ENCODE peak calls at places on chromosomes 5 and 9, in four cellular contexts. V, S, D and M are unnamed samples.

GRCh38 chr9:70043689-70044449 is at the start of gene MAMDC2:
- DNase-seq in V (no peak), S (no peak), D (no peak), M (no peak)

GRCh38 chr9:114902773-114903589 is 27.4 kb downstream of the TNFSF8 start:
- DNase-seq in V (no peak), S (no peak), D (no peak), M (no peak)

GRCh38 chr9:124124729-124125589 is 113.4 kb downstream of the LHX2 start:
- DNase-seq in V (no peak), S (no peak), D (no peak), M (no peak)

GRCh38 chr9:88477300-88477751 is 57.7 kb upstream of the NXNL2 start:
- DNase-seq in V (no peak), S (no peak), D (peak; percentile 35), M (no peak)

GRCh38 chr9:136587944-136588662 is 42.3 kb upstream of the NOTCH1 start:
- DNase-seq in V (peak; percentile 84), S (peak; percentile 75), D (no peak), M (no peak)

GRCh38 chr5:173884402-173885053 is 3.6 kb upstream of the CPEB4 start:
- DNase-seq in V (no peak), S (peak; percentile 51), D (peak; percentile 67), M (no peak)

GRCh38 chr5:139658928-139659667 is 10.9 kb downstream of the CXXC5 start:
- DNase-seq in V (no peak), S (peak; percentile 56), D (no peak), M (no peak)

GRCh38 chr5:92944903-92945629 is 636.0 kb downstream of the NR2F1-AS1 start:
- DNase-seq in V (no peak), S (no peak), D (no peak), M (no peak)

GRCh38 chr5:168364151-168364661 is 72.8 kb downstream of the WWC1 start:
- DNase-seq in V (no peak), S (no peak), D (no peak), M (peak; percentile 19)

GRCh38 chr9:35864695-35865255 is 5.4 kb downstream of the OR13J1 start:
- DNase-seq in V (no peak), S (no peak), D (no peak), M (no peak)

GRCh38 chr5:4246447-4246846 is 650.8 kb downstream of the IRX1 start:
- DNase-seq in V (no peak), S (no peak), D (no peak), M (no peak)

GRCh38 chr5:87132696-87133095 is 135.0 kb upstream of the RASA1 start:
- DNase-seq in V (no peak), S (no peak), D (no peak), M (no peak)

DNA sequence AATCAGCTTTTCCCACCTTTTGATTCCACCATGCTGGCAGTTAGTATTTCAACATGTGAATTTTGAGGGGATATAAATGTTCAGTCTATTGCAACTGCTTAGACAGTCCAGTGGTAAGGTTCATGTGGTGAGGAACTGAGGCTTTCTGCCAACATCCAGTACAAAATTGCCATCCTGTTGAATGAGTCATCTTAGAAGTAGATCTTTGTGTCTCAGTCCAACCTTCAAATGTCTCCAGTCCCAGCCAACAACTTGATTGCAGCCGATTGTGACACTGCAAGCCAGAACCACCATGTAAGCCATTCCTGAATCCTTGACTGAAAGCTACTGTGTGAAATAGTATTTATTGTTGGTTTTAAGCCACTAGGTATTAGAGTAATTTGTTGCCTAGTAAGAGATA is 331.5 kb upstream of the GRIN3A start:
- DNase-seq in V (no peak), S (no peak), D (no peak), M (no peak)
- TF ChIP-seq ATF3 in V (no peak), S (no peak), D (no peak), M (no peak)

GRCh38 chr9:107438211-107439030 is 51.1 kb downstream of the KLF4 start:
- DNase-seq in V (peak; percentile 65), S (no peak), D (no peak), M (no peak)
- TF ChIP-seq EGR1 in V (no peak), S (no peak), D (no peak), M (no peak)

GRCh38 chr9:4662108-4662988 is at the start of gene PLPP6:
- DNase-seq in V (peak; percentile 90), S (peak; percentile 76), D (peak; percentile 52), M (peak; percentile 80)
- TF ChIP-seq CTCF in V (peak; percentile 55), S (peak; percentile 73), D (peak; percentile 61), M (peak; percentile 33)

GRCh38 chr5:116953251-116953934 is 378.8 kb upstream of the SEMA6A start:
- DNase-seq in V (no peak), S (no peak), D (no peak), M (no peak)
- TF ChIP-seq ATF3 in V (no peak), S (no peak), D (no peak), M (no peak)

GRCh38 chr5:122907238-122907637 is 61.8 kb downstream of the SNX24 start:
- DNase-seq in V (no peak), S (no peak), D (no peak), M (no peak)

GRCh38 chr5:122906768-122907167 is 61.4 kb downstream of the SNX24 start:
- DNase-seq in V (no peak), S (no peak), D (no peak), M (no peak)

GRCh38 chr5:122909470-122910100 is 64.2 kb downstream of the SNX24 start:
- DNase-seq in V (no peak), S (no peak), D (no peak), M (no peak)

GRCh38 chr5:122908108-122908507 is 62.7 kb downstream of the SNX24 start:
- DNase-seq in V (no peak), S (no peak), D (no peak), M (no peak)

GRCh38 chr5:122908662-122909061 is 63.2 kb downstream of the SNX24 start:
- DNase-seq in V (no peak), S (no peak), D (no peak), M (no peak)
- TF ChIP-seq EGR1 in V (no peak), S (no peak), D (no peak), M (no peak)

GRCh38 chr5:44345871-44346270 is 43.3 kb downstream of the FGF10 start:
- DNase-seq in V (no peak), S (no peak), D (no peak), M (no peak)
- TF ChIP-seq CTCF in V (no peak), S (no peak), D (no peak), M (no peak)

GRCh38 chr9:79233542-79233941 is 338.2 kb upstream of the TLE4 start:
- DNase-seq in V (peak; percentile 34), S (no peak), D (no peak), M (peak; percentile 22)
- TF ChIP-seq ATF3 in V (no peak), S (no peak), D (no peak), M (no peak)